ENCODE peak calls at places on chromosomes 7 and 10, in seven cellular contexts. Y is NCI-H1105; F is effector memory CD8-positive, alpha-beta T cell; K is stimulated activated CD8-positive, alpha-beta memory T cell treated with anti-CD3 and anti-CD28 coated beads, Interleukin-12 subunit alpha, Interleukin-12 subunit beta, amount 100 ng/mL, for 4 hours; S is coronary artery; Q is activated CD8-positive, alpha-beta T cell treated with anti-CD3 and anti-CD28 coated beads for 36 hours; O is stimulated activated CD4-positive, alpha-beta T cell treated with anti-CD3 and anti-CD28 coated beads, TNF-alpha, amount 100 ng/mL, for 1 hour. I is an unnamed sample.

GRCh38 chr7:92740713-92741126 is 95.7 kb downstream of the CDK6 start:
- DNase-seq in Y (no peak), F (no peak), K (no peak), S (no peak), Q (no peak), O (no peak), I (no peak)

GRCh38 chr7:91079491-91079890 is 184.7 kb upstream of the FZD1 start:
- DNase-seq in Y (no peak), F (no peak), K (no peak), S (no peak), Q (no peak), O (no peak), I (no peak)

GRCh38 chr7:17123020-17123419 is 175.4 kb upstream of the AHR start:
- DNase-seq in Y (no peak), F (no peak), K (no peak), S (no peak), Q (no peak), O (no peak), I (no peak)

GRCh38 chr10:62020362-62020730 is 118.8 kb downstream of the ARID5B start:
- DNase-seq in Y (no peak), F (no peak), K (no peak), S (no peak), Q (no peak), O (no peak), I (no peak)

GRCh38 chr10:89480047-89480446 is 55.3 kb downstream of the SLC16A12 start:
- DNase-seq in Y (no peak), F (no peak), K (no peak), S (no peak), Q (no peak), O (no peak), I (no peak)

GRCh38 chr7:132578826-132579225 is 2.6 kb upstream of the PLXNA4 start:
- DNase-seq in Y (no peak), F (no peak), K (no peak), S (no peak), Q (no peak), O (no peak), I (no peak)

GRCh38 chr10:123890761-123891146 is 853 bp downstream of the CPXM2 start:
- DNase-seq in Y (no peak), F (no peak), K (no peak), S (peak), Q (no peak), O (no peak), I (no peak)

GRCh38 chr7:25597881-25598456 is 369.7 kb upstream of the NPVF start:
- DNase-seq in Y (no peak), F (no peak), K (no peak), S (no peak), Q (no peak), O (no peak), I (no peak)

GRCh38 chr10:24849051-24849450 is 103.4 kb downstream of the PRTFDC1 start:
- DNase-seq in Y (no peak), F (no peak), K (no peak), S (no peak), Q (no peak), O (no peak), I (no peak)

GRCh38 chr7:100879685-100880261 is 4.9 kb downstream of the SRRT start:
- DNase-seq in Y (no peak), F (no peak), K (no peak), S (no peak), Q (no peak), O (no peak), I (no peak)

GRCh38 chr10:131180941-131181855 is 130.3 kb downstream of the TCERG1L start:
- DNase-seq in Y (no peak), F (no peak), K (no peak), S (peak), Q (no peak), O (no peak), I (no peak)

GRCh38 chr10:97792058-97792721 is 20.4 kb upstream of the SFRP5 start:
- DNase-seq in Y (peak), F (peak), K (peak), S (no peak), Q (peak), O (peak), I (peak)

GRCh38 chr7:23357190-23358093 is 58.3 kb downstream of the MALSU1 start:
- DNase-seq in Y (peak), F (no peak), K (no peak), S (no peak), Q (no peak), O (no peak), I (no peak)

GRCh38 chr7:20352573-20353304 is 22.0 kb downstream of the ITGB8 start:
- DNase-seq in Y (no peak), F (no peak), K (no peak), S (no peak), Q (no peak), O (no peak), I (no peak)

GRCh38 chr7:91826377-91826776 is 54.1 kb downstream of the MTERF1 start:
- DNase-seq in Y (no peak), F (no peak), K (no peak), S (no peak), Q (no peak), O (no peak), I (no peak)

GRCh38 chr7:45573636-45574470 is at the start of gene ADCY1:
- DNase-seq in Y (peak), F (no peak), K (no peak), S (peak), Q (no peak), O (no peak), I (no peak)